ENCODE peak calls at places on chromosomes 3 and 15, in nine cellular contexts. N is heart left ventricle, Q is fibroblast of pulmonary artery, R is choroid plexus epithelial cell, B is WTC11, L is B cell, Y is neural crest cell, S is cardiac fibroblast, P is A549. K is an unnamed sample.

GRCh38 chr3:160225181-160226025 is at the start of gene C3orf80:
- DNase-seq in Y (peak; percentile 60), P (peak; percentile 49), S (peak; percentile 28), L (no peak), N (peak; percentile 25), Q (peak; percentile 36), B (peak; percentile 74), R (peak; percentile 27), K (peak; percentile 57)

GRCh38 chr3:47634996-47635395 is 56.3 kb upstream of the CSPG5 start:
- DNase-seq in Q (no peak), R (no peak), B (no peak), L (no peak), N (no peak), P (no peak), S (no peak), Y (no peak), K (no peak)

GRCh38 chr3:12393894-12394293 is 90.4 kb upstream of the TSEN2 start:
- DNase-seq in P (no peak), B (no peak), S (peak; percentile 93), R (peak; percentile 94), L (no peak), N (no peak), Y (no peak), Q (peak; percentile 98), K (no peak)

GRCh38 chr3:46284981-46285683 is 42.9 kb downstream of the CCR3 start:
- DNase-seq in S (no peak), Y (no peak), N (no peak), R (no peak), Q (no peak), B (no peak), P (no peak), L (no peak), K (no peak)

GRCh38 chr3:66502981-66503380 is 2.2 kb upstream of the LRIG1 start:
- DNase-seq in L (no peak), Y (no peak), R (no peak), S (no peak), N (no peak), P (no peak), B (no peak), Q (no peak), K (no peak)

GRCh38 chr15:63892794-63893441 is 59.2 kb upstream of the HERC1 start:
- DNase-seq in Q (no peak), P (no peak), Y (no peak), B (no peak), S (no peak), R (no peak), L (peak; percentile 51), N (no peak), K (no peak)

GRCh38 chr3:128879991-128880390 is 571 bp downstream of the ACAD9 start:
- DNase-seq in B (no peak), P (peak; percentile 17), N (no peak), S (no peak), Q (no peak), R (no peak), Y (no peak), L (no peak), K (no peak)

GRCh38 chr3:69016102-69016501 is 2.6 kb upstream of the EOGT start:
- DNase-seq in P (no peak), Y (no peak), L (no peak), N (no peak), R (no peak), B (no peak), Q (no peak), S (no peak), K (no peak)

GRCh38 chr15:63075072-63075995 is 32.8 kb downstream of the TPM1 start:
- DNase-seq in Y (no peak), N (no peak), S (peak; percentile 27), Q (no peak), B (no peak), L (no peak), R (no peak), P (no peak), K (no peak)

GRCh38 chr15:50140097-50140496 is 21.1 kb upstream of the ATP8B4 start:
- DNase-seq in B (no peak), Y (no peak), L (no peak), P (no peak), S (no peak), R (no peak), N (no peak), Q (no peak), K (no peak)

GRCh38 chr3:100796556-100796955 is 87.3 kb downstream of the TFG start:
- DNase-seq in R (peak; percentile 63), Y (no peak), L (no peak), P (no peak), Q (peak; percentile 38), B (no peak), S (peak; percentile 44), N (no peak), K (no peak)

GRCh38 chr3:50245831-50246516 is 10.0 kb downstream of the GNAI2 start:
- DNase-seq in B (peak; percentile 98), Y (peak; percentile 98), Q (peak; percentile 85), P (peak; percentile 61), S (peak; percentile 90), L (peak; percentile 92), N (peak; percentile 93), R (peak; percentile 90), K (peak; percentile 91)

GRCh38 chr3:72343078-72343477 is 505.2 kb downstream of the SHQ1 start:
- DNase-seq in L (no peak), Y (no peak), B (no peak), Q (no peak), N (no peak), R (peak; percentile 48), S (peak; percentile 59), P (no peak), K (no peak)
- TF ChIP-seq CTCF in L (no peak), Y (no peak), B (no peak), Q (no peak), N (no peak), R (peak; percentile 19), S (peak; percentile 4), P (no peak), K (no peak)

DNA sequence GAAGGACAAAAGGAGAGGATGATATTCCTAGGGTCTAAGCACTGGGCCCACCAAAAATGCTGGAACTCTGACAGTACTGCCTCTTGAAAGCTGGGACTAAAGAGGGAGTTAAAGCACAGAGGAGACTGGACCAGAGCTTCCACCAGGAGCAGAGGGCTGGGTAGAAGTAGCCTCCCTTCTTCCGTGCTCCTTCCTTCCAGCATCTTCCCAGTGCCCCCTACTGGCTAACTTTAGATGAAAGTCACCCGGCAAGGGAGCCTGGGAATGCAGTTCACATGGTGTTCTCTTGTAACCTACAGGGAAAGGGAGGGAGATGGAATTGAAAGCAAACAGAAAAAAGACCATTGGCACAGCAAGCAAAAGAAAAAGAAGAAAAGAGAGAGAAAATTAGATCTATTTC is 106.1 kb upstream of the COL8A1 start:
- DNase-seq in L (no peak), S (peak; percentile 94), N (peak; percentile 41), Q (peak; percentile 86), B (peak; percentile 80), Y (peak; percentile 12), P (peak; percentile 15), R (peak; percentile 95), K (no peak)
- TF ChIP-seq CTCF in L (peak; percentile 20), S (peak; percentile 89), N (peak; percentile 44), Q (peak; percentile 88), B (peak; percentile 46), Y (peak; percentile 60), P (peak; percentile 43), R (peak; percentile 94), K (peak; percentile 5)

DNA sequence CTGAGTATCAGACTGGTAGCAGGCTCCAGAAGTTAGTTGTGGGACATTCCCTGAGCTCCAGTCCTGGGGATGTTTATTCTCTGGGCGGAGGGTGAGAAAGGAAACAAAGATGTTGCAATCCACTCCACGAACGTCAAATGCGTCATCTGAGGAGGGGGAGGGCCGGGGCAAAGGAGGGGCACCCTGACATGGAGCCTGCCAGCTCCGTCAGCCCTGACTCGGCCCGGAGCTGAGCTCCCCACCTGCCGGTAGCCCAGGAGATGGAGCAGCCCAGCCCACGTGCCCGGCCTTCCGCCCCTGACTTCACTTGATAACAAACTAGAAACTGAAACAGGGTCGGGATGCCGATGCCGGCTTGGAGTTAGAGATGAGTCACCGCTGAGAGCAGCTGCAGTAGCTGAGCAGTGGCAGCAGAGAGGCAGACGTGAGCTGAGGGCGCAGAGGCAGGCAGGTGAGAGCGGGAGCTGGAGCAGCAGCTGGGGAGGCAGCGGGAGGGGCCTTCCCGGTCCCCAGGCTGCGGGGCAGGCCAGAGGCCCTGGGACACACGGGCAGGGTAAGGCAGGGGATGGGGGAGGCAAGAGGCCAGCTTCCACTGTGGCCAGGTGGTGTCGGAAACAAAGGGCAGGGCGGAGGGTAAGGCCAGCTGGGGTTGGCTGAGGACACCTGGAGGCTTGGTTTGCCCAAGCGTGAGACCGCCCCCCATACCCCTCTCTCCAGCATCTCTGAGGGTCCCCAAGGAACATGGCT is at the start of gene ISG20:
- DNase-seq in Q (peak; percentile 99), N (peak; percentile 87), P (peak; percentile 100), L (peak; percentile 97), Y (peak; percentile 31), B (peak; percentile 86), R (peak; percentile 97), S (peak; percentile 98), K (peak; percentile 94)
- TF ChIP-seq CTCF in Q (peak; percentile 47), N (peak; percentile 31), P (peak; percentile 44), L (peak; percentile 53), Y (no peak), B (no peak), R (peak; percentile 61), S (peak; percentile 60), K (peak; percentile 18)

DNA sequence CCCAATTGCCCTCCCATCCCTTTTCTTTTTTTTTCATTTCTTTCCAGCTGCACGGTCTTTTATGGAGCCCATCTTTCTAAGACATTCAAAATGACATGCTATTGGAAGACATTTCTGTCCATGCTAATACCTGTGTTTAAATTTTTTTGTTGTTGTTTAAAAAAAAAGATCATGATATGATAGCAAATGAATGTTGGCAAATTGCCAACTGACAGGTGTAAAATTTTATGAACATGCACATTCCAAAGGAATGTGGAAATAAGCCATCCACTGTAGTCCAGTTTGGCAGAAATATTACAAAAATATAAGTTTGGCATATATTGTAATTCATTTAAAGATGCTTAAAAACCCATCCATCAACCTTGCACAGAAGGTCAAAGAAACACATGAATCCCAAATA is 75.6 kb upstream of the WNT5A start:
- DNase-seq in B (no peak), P (no peak), N (no peak), R (no peak), L (no peak), Y (no peak), S (no peak), Q (no peak), K (no peak)
- TF ChIP-seq CTCF in B (no peak), P (no peak), N (no peak), R (no peak), L (no peak), Y (no peak), S (no peak), Q (no peak), K (no peak)

DNA sequence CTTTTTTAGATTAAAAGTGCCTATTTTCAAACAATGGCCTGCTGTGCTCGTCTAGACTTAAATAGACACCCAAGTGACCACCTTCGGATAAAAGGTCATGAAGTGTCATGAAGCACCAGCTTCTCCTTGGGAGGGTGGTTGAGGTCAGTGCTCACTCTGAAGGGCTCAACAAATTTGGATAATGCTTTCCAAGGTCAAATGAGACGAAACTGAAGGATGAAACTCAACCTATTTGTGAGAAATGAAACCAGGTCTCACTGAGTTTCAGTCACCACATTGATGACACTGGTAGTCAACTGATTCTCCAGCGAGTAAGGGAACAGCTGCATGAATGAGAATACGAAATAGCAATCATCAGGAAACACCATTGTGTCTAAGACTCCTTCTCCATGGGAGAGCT is 852.6 kb downstream of the NTRK3 start:
- DNase-seq in P (no peak), Q (no peak), R (no peak), S (no peak), N (no peak), Y (no peak), B (no peak), L (no peak), K (no peak)
- TF ChIP-seq CTCF in P (no peak), Q (no peak), R (no peak), S (no peak), N (no peak), Y (no peak), B (no peak), L (no peak), K (no peak)

K was measured in body of pancreas.